ENCODE peak calls at places on chromosomes 11 and 22, in six cellular contexts. B is activated CD4-positive, CD25-positive, alpha-beta regulatory T cell; O is coronary artery; P is Calu3; A is nephron progenitor cell; R is SK-N-DZ. D is an unnamed sample.

GRCh38 chr11:27754035-27755017 is 54.1 kb upstream of the BDNF start:
- DNase-seq in R (no peak), O (no peak), B (no peak), P (no peak), A (peak), D (no peak)

GRCh38 chr11:58133329-58134076 is 8.2 kb upstream of the OR9I1 start:
- DNase-seq in A (no peak), B (no peak), P (no peak), O (no peak), R (no peak), D (no peak)

GRCh38 chr11:104105155-104105554 is 58.8 kb downstream of the PDGFD start:
- DNase-seq in P (no peak), A (no peak), B (no peak), R (no peak), O (no peak), D (no peak)

GRCh38 chr11:66432597-66432996 is 6.1 kb downstream of the MRPL11 start:
- DNase-seq in B (no peak), P (no peak), R (no peak), A (no peak), O (no peak), D (no peak)

GRCh38 chr22:30265851-30266444 is 703 bp downstream of the OSM start:
- DNase-seq in P (no peak), O (no peak), R (peak), B (peak), A (no peak), D (no peak)

GRCh38 chr11:270451-271208 is 7.6 kb upstream of the NLRP6 start:
- DNase-seq in P (no peak), R (no peak), A (no peak), O (no peak), B (no peak), D (no peak)

GRCh38 chr11:72228229-72228843 is 3.8 kb downstream of the INPPL1 start:
- DNase-seq in O (peak), B (no peak), P (no peak), A (peak), R (no peak), D (no peak)

GRCh38 chr11:29802522-29802921 is 214.3 kb downstream of the KCNA4 start:
- DNase-seq in P (no peak), A (no peak), O (no peak), R (no peak), B (no peak), D (no peak)

GRCh38 chr11:76888989-76889388 is 28.3 kb downstream of the ACER3 start:
- DNase-seq in A (no peak), P (no peak), B (no peak), O (no peak), R (no peak), D (no peak)

GRCh38 chr11:16543642-16544041 is 187.3 kb upstream of the SOX6 start:
- DNase-seq in A (no peak), R (no peak), B (no peak), P (no peak), O (no peak), D (no peak)

GRCh38 chr22:49992921-49993648 is 19.5 kb downstream of the IL17REL start:
- DNase-seq in A (peak), R (no peak), P (peak), B (peak), O (no peak), D (no peak)

GRCh38 chr22:46958649-46959048 is 196.2 kb downstream of the TBC1D22A start:
- DNase-seq in O (no peak), R (no peak), A (no peak), B (no peak), P (no peak), D (no peak)

GRCh38 chr22:39463931-39464390 is 7.1 kb downstream of the MGAT3 start:
- DNase-seq in P (no peak), R (no peak), O (no peak), A (no peak), B (no peak), D (no peak)

GRCh38 chr11:15371533-15371932 is 256.8 kb downstream of the INSC start:
- DNase-seq in A (no peak), P (no peak), R (no peak), B (no peak), O (no peak), D (no peak)

GRCh38 chr11:116257092-116257491 is 515.7 kb downstream of the BUD13 start:
- DNase-seq in B (no peak), R (no peak), P (no peak), A (no peak), O (no peak), D (no peak)

GRCh38 chr11:32312865-32313403 is 122.4 kb downstream of the WT1 start:
- DNase-seq in P (peak), R (peak), B (no peak), O (no peak), A (no peak), D (no peak)

GRCh38 chr11:64094463-64095223 is 58.9 kb downstream of the FLRT1 start:
- DNase-seq in P (peak), R (no peak), O (no peak), B (no peak), A (no peak), D (no peak)

GRCh38 chr11:70687716-70688115 is 289.4 kb downstream of the CTTN start:
- DNase-seq in B (no peak), A (no peak), R (no peak), O (no peak), P (no peak), D (no peak)

GRCh38 chr11:122398167-122398566 is 257.4 kb upstream of the UBASH3B start:
- DNase-seq in P (no peak), O (no peak), A (no peak), B (no peak), R (no peak), D (no peak)

GRCh38 chr22:19110064-19110458 is 12.2 kb downstream of the DGCR2 start:
- DNase-seq in R (no peak), B (no peak), A (no peak), O (no peak), P (no peak), D (no peak)

GRCh38 chr11:10659339-10660216 is 34.0 kb downstream of the IRAG1 start:
- DNase-seq in B (no peak), O (peak), P (peak), R (no peak), A (peak), D (no peak)

GRCh38 chr11:120182790-120183491 is 27.9 kb upstream of the OAF start:
- DNase-seq in P (no peak), B (no peak), O (peak), R (no peak), A (peak), D (peak)

GRCh38 chr11:10323793-10324170 is 18.9 kb downstream of the ADM start:
- DNase-seq in R (no peak), B (no peak), P (no peak), A (no peak), O (no peak), D (no peak)

GRCh38 chr11:109085708-109086373 is 336.1 kb upstream of the C11orf87 start:
- DNase-seq in O (no peak), R (no peak), B (no peak), A (no peak), P (no peak), D (no peak)